ENCODE peak calls at places on chromosomes 16 and 17, in eight cellular contexts. One of them, this sample, is unnamed.

GRCh38 chr17:60712675-60713074 is 35.0 kb downstream of the BCAS3 start:
- DNase-seq in progenitor cell of endocrine pancreas: no peak
- DNase-seq in left lung: no peak
- DNase-seq in GM13977: no peak
- DNase-seq in PC-9: no peak
- DNase-seq in prostate gland: no peak
- DNase-seq in AG10803: no peak
- DNase-seq in neural crest cell: no peak
- DNase-seq in this sample: no peak

GRCh38 chr17:7830616-7831015 is 3.4 kb upstream of the KDM6B start:
- DNase-seq in GM13977: no peak
- DNase-seq in prostate gland: no peak
- DNase-seq in PC-9: no peak
- DNase-seq in progenitor cell of endocrine pancreas: no peak
- DNase-seq in left lung: no peak
- DNase-seq in AG10803: no peak
- DNase-seq in neural crest cell: no peak
- DNase-seq in this sample: no peak

GRCh38 chr16:1778200-1779179 is 3.9 kb downstream of the SPSB3 start:
- DNase-seq in progenitor cell of endocrine pancreas: no peak
- DNase-seq in prostate gland: no peak
- DNase-seq in PC-9: no peak
- DNase-seq in left lung: no peak
- DNase-seq in GM13977: no peak
- DNase-seq in neural crest cell: no peak
- DNase-seq in AG10803: no peak
- DNase-seq in this sample: no peak

GRCh38 chr17:34580685-34581445 is 1.5 kb downstream of the TMEM132E start:
- DNase-seq in prostate gland: no peak
- DNase-seq in neural crest cell: no peak
- DNase-seq in progenitor cell of endocrine pancreas: no peak
- DNase-seq in AG10803: no peak
- DNase-seq in left lung: no peak
- DNase-seq in GM13977: peak; percentile 53
- DNase-seq in PC-9: no peak
- DNase-seq in this sample: peak; percentile 10

GRCh38 chr17:74339537-74340195 is 13.6 kb downstream of the KIF19 start:
- DNase-seq in prostate gland: no peak
- DNase-seq in left lung: no peak
- DNase-seq in GM13977: no peak
- DNase-seq in AG10803: no peak
- DNase-seq in neural crest cell: no peak
- DNase-seq in progenitor cell of endocrine pancreas: no peak
- DNase-seq in PC-9: no peak
- DNase-seq in this sample: no peak

GRCh38 chr17:35821308-35821707 is 12.0 kb downstream of the TAF15 start:
- DNase-seq in GM13977: no peak
- DNase-seq in prostate gland: no peak
- DNase-seq in neural crest cell: no peak
- DNase-seq in left lung: no peak
- DNase-seq in progenitor cell of endocrine pancreas: no peak
- DNase-seq in AG10803: no peak
- DNase-seq in PC-9: no peak
- DNase-seq in this sample: no peak

GRCh38 chr16:74297296-74297665 is 667 bp downstream of the PSMD7 start:
- DNase-seq in progenitor cell of endocrine pancreas: no peak
- DNase-seq in PC-9: no peak
- DNase-seq in left lung: no peak
- DNase-seq in AG10803: peak; percentile 14
- DNase-seq in GM13977: peak; percentile 37
- DNase-seq in prostate gland: peak; percentile 8
- DNase-seq in neural crest cell: no peak
- DNase-seq in this sample: peak; percentile 71

GRCh38 chr16:81401035-81401950 is 43.3 kb upstream of the CMIP start:
- DNase-seq in progenitor cell of endocrine pancreas: no peak
- DNase-seq in left lung: no peak
- DNase-seq in neural crest cell: no peak
- DNase-seq in PC-9: peak; percentile 80
- DNase-seq in AG10803: peak; percentile 15
- DNase-seq in GM13977: no peak
- DNase-seq in prostate gland: peak; percentile 13
- DNase-seq in this sample: no peak

GRCh38 chr16:19583665-19584300 is 28.3 kb downstream of the VPS35L start:
- DNase-seq in progenitor cell of endocrine pancreas: no peak
- DNase-seq in neural crest cell: peak; percentile 24
- DNase-seq in prostate gland: peak; percentile 10
- DNase-seq in AG10803: peak; percentile 53
- DNase-seq in GM13977: peak; percentile 20
- DNase-seq in left lung: no peak
- DNase-seq in PC-9: peak; percentile 46
- DNase-seq in this sample: peak; percentile 32

GRCh38 chr16:19757026-19757425 is 39.0 kb downstream of the IQCK start:
- DNase-seq in prostate gland: no peak
- DNase-seq in neural crest cell: no peak
- DNase-seq in progenitor cell of endocrine pancreas: no peak
- DNase-seq in GM13977: no peak
- DNase-seq in PC-9: no peak
- DNase-seq in left lung: no peak
- DNase-seq in AG10803: no peak
- DNase-seq in this sample: no peak

GRCh38 chr16:85431431-85432124 is 181.5 kb upstream of the GSE1 start:
- DNase-seq in prostate gland: no peak
- DNase-seq in left lung: no peak
- DNase-seq in progenitor cell of endocrine pancreas: no peak
- DNase-seq in GM13977: no peak
- DNase-seq in PC-9: no peak
- DNase-seq in AG10803: no peak
- DNase-seq in neural crest cell: no peak
- DNase-seq in this sample: no peak

GRCh38 chr16:84308120-84308519 is 13.4 kb downstream of the WFDC1 start:
- DNase-seq in prostate gland: no peak
- DNase-seq in PC-9: peak; percentile 59
- DNase-seq in left lung: no peak
- DNase-seq in neural crest cell: peak; percentile 53
- DNase-seq in progenitor cell of endocrine pancreas: peak; percentile 20
- DNase-seq in AG10803: peak; percentile 39
- DNase-seq in GM13977: peak; percentile 44
- DNase-seq in this sample: peak; percentile 38

GRCh38 chr17:19448341-19449268 is 37.6 kb downstream of the RNF112 start:
- DNase-seq in GM13977: no peak
- DNase-seq in PC-9: peak; percentile 47
- DNase-seq in progenitor cell of endocrine pancreas: no peak
- DNase-seq in left lung: no peak
- DNase-seq in AG10803: peak; percentile 98
- DNase-seq in neural crest cell: no peak
- DNase-seq in prostate gland: peak; percentile 55
- DNase-seq in this sample: no peak

GRCh38 chr16:86609661-86610060 is 31.3 kb downstream of the FOXL1 start:
- DNase-seq in prostate gland: no peak
- DNase-seq in PC-9: no peak
- DNase-seq in left lung: no peak
- DNase-seq in AG10803: no peak
- DNase-seq in progenitor cell of endocrine pancreas: no peak
- DNase-seq in neural crest cell: no peak
- DNase-seq in GM13977: no peak
- DNase-seq in this sample: no peak

GRCh38 chr16:2499890-2500633 is 13.7 kb upstream of the ATP6V0C start:
- DNase-seq in neural crest cell: no peak
- DNase-seq in progenitor cell of endocrine pancreas: no peak
- DNase-seq in left lung: peak; percentile 32
- DNase-seq in AG10803: no peak
- DNase-seq in prostate gland: no peak
- DNase-seq in GM13977: no peak
- DNase-seq in PC-9: no peak
- DNase-seq in this sample: no peak

GRCh38 chr17:71023631-71024030 is 854.3 kb downstream of the KCNJ2 start:
- DNase-seq in prostate gland: no peak
- DNase-seq in GM13977: no peak
- DNase-seq in progenitor cell of endocrine pancreas: no peak
- DNase-seq in PC-9: no peak
- DNase-seq in neural crest cell: no peak
- DNase-seq in AG10803: peak; percentile 1
- DNase-seq in left lung: no peak
- DNase-seq in this sample: no peak

GRCh38 chr16:17294856-17295255 is 175.9 kb downstream of the XYLT1 start:
- DNase-seq in progenitor cell of endocrine pancreas: no peak
- DNase-seq in prostate gland: no peak
- DNase-seq in PC-9: no peak
- DNase-seq in AG10803: no peak
- DNase-seq in neural crest cell: no peak
- DNase-seq in GM13977: no peak
- DNase-seq in left lung: no peak
- DNase-seq in this sample: no peak

GRCh38 chr16:78638371-78638770 is 538.9 kb downstream of the WWOX start:
- DNase-seq in neural crest cell: no peak
- DNase-seq in left lung: no peak
- DNase-seq in PC-9: no peak
- DNase-seq in GM13977: no peak
- DNase-seq in AG10803: no peak
- DNase-seq in prostate gland: no peak
- DNase-seq in progenitor cell of endocrine pancreas: no peak
- DNase-seq in this sample: no peak

GRCh38 chr16:88298166-88298881 is 84.4 kb upstream of the ZNF469 start:
- DNase-seq in prostate gland: no peak
- DNase-seq in left lung: no peak
- DNase-seq in AG10803: peak; percentile 63
- DNase-seq in progenitor cell of endocrine pancreas: no peak
- DNase-seq in PC-9: no peak
- DNase-seq in GM13977: no peak
- DNase-seq in neural crest cell: no peak
- DNase-seq in this sample: no peak

DNA sequence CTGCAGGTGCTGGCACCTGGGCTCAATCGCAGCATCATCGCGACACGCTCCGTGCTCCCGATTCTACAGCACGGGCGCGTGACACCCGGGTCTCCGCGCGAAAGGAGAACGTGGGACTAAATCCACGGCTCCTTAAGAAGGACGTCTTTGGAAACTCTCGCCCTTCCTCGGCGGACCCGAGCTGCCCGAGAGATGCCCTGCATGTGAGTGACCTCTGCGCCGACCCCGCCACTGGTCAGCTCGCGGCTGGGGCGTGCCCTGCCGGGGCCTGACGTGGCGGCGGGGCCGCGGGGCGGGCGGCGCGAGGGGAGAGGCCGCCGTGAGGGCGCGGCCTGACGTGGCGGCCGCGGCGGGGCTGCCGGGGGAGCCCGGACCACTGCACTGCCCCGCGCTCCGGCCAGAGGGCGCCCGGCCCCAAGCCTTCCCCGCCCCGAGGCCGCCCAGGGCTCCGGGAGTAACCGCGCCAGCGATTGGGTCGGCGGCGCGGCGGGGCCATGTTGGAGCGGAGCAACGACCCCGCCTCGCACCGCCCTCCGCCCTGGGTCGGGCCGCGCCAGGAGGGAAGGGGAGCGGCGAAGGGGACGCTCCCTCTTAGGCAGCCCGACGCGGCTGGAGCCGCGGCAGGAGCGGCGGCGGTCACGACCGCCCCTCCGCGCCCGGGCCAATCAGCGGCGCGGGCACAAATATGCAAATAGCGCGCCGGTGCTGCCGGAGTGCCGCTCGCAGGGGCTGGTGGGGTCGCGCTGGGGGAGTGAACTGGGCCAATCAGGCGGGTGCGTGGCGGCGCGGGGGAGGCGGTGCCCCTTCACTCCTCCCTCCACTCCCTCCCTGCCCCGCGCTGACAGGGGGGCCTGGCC is 75.6 kb downstream of the CHD9 start:
- DNase-seq in neural crest cell: peak; percentile 92
- DNase-seq in progenitor cell of endocrine pancreas: peak; percentile 96
- DNase-seq in left lung: peak; percentile 97
- DNase-seq in PC-9: peak; percentile 95
- DNase-seq in prostate gland: peak; percentile 97
- DNase-seq in GM13977: peak; percentile 99
- DNase-seq in AG10803: peak; percentile 96
- DNase-seq in this sample: peak; percentile 94
- TF ChIP-seq CTCF in neural crest cell: peak; percentile 66
- TF ChIP-seq CTCF in progenitor cell of endocrine pancreas: peak; percentile 57
- TF ChIP-seq CTCF in left lung: peak; percentile 68
- TF ChIP-seq CTCF in PC-9: peak; percentile 51
- TF ChIP-seq CTCF in prostate gland: peak; percentile 44
- TF ChIP-seq CTCF in GM13977: peak; percentile 87
- TF ChIP-seq CTCF in AG10803: peak; percentile 43
- TF ChIP-seq CTCF in this sample: peak; percentile 28

GRCh38 chr17:81066771-81067315 is 31.9 kb downstream of the BAIAP2 start:
- DNase-seq in neural crest cell: no peak
- DNase-seq in progenitor cell of endocrine pancreas: no peak
- DNase-seq in PC-9: no peak
- DNase-seq in prostate gland: no peak
- DNase-seq in left lung: no peak
- DNase-seq in AG10803: no peak
- DNase-seq in GM13977: no peak
- DNase-seq in this sample: no peak
- TF ChIP-seq CTCF in neural crest cell: no peak
- TF ChIP-seq CTCF in progenitor cell of endocrine pancreas: no peak
- TF ChIP-seq CTCF in PC-9: no peak
- TF ChIP-seq CTCF in prostate gland: no peak
- TF ChIP-seq CTCF in left lung: no peak
- TF ChIP-seq CTCF in AG10803: no peak
- TF ChIP-seq CTCF in GM13977: no peak
- TF ChIP-seq CTCF in this sample: no peak

DNA sequence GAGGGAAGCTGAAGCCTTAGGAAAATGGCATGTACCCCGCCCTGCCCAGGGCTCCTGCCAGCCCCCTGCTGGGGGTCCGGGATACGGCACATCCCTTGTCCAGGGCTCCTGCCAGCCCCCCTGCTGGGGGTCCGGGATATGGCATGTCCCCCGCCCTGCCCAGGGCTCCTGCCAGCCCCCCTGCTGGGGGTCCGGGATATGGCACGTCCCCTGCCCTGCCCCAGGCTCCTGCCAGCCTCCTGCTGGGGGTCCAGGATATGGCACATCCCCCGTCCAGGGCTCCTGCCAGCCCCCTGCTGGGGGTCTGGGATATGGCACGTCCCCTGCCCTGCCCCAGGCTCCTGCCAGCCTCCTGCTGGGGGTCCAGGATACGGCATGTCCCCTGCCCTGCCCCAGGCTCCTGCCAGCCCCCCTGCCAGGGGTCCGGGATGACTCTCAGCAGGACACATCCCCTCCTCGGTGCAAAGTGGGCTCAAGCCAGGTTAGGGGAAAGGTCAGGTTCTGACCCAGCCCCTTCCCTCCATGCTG is 43.2 kb downstream of the RPH3AL start:
- DNase-seq in progenitor cell of endocrine pancreas: peak; percentile 77
- DNase-seq in AG10803: no peak
- DNase-seq in left lung: no peak
- DNase-seq in GM13977: no peak
- DNase-seq in PC-9: no peak
- DNase-seq in neural crest cell: peak; percentile 71
- DNase-seq in prostate gland: no peak
- DNase-seq in this sample: peak; percentile 19
- TF ChIP-seq CTCF in progenitor cell of endocrine pancreas: peak; percentile 96
- TF ChIP-seq CTCF in AG10803: peak; percentile 15
- TF ChIP-seq CTCF in left lung: peak; percentile 58
- TF ChIP-seq CTCF in GM13977: peak; percentile 13
- TF ChIP-seq CTCF in PC-9: peak; percentile 64
- TF ChIP-seq CTCF in neural crest cell: peak; percentile 77
- TF ChIP-seq CTCF in prostate gland: no peak
- TF ChIP-seq CTCF in this sample: peak; percentile 63

DNA sequence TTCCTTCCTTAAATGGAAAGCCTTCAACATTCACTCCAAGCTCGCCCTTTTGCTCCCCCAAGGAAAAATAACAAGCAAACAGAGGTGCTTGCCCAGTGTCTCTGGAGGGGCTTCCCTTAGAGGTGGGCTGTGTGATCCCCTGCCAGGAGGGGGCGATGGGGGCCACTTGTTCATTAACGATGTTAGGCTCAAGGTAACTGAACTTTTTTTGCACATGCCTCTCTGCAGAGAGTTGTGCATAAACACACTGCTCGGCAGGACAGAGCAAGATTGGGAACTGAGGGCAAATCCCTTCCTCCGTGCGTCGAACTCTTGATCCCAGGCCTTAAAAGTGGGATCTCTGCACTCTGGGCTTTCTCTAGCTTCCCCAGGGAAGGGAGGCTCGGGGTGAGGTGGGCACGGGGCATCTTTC is 15.5 kb upstream of the NAGLU start:
- DNase-seq in GM13977: no peak
- DNase-seq in progenitor cell of endocrine pancreas: no peak
- DNase-seq in left lung: no peak
- DNase-seq in prostate gland: no peak
- DNase-seq in AG10803: no peak
- DNase-seq in neural crest cell: peak; percentile 27
- DNase-seq in PC-9: no peak
- DNase-seq in this sample: peak; percentile 74
- TF ChIP-seq CTCF in GM13977: peak; percentile 28
- TF ChIP-seq CTCF in progenitor cell of endocrine pancreas: peak; percentile 49
- TF ChIP-seq CTCF in left lung: no peak
- TF ChIP-seq CTCF in prostate gland: no peak
- TF ChIP-seq CTCF in AG10803: peak; percentile 30
- TF ChIP-seq CTCF in neural crest cell: peak; percentile 46
- TF ChIP-seq CTCF in PC-9: peak; percentile 40
- TF ChIP-seq CTCF in this sample: peak; percentile 60

This sample was measured in activated CD8-positive, alpha-beta T cell treated with anti-CD3 and anti-CD28 coated beads for 36 hours.